ENCODE peak calls at places on chromosomes 2 and 18, in five cellular contexts. R is activated CD4-positive, alpha-beta T cell treated with anti-CD3 and anti-CD28 coated beads for 48 hours; O is NCI-H1092; Y is activated CD8-positive, alpha-beta T cell treated with anti-CD3 and anti-CD28 coated beads for 36 hours; H is activated CD8-positive, alpha-beta memory T cell treated with anti-CD3 and anti-CD28 coated beads, Interleukin-2, amount 10 ng/mL, durations not matched to agents 7 days and 5 days. U is an unnamed sample.

GRCh38 chr2:229314117-229314516 is 43.0 kb upstream of the PID1 start:
- DNase-seq in H (no peak), O (no peak), R (no peak), Y (no peak), U (no peak)

GRCh38 chr2:220619525-220620267 is 952.4 kb downstream of the EPHA4 start:
- DNase-seq in H (no peak), O (no peak), R (no peak), Y (no peak), U (no peak)

GRCh38 chr18:78898066-78898465 is 81.6 kb upstream of the SALL3 start:
- DNase-seq in Y (no peak), O (no peak), H (peak), R (no peak), U (no peak)

GRCh38 chr18:77105021-77105420 is 27.6 kb downstream of the MBP start:
- DNase-seq in Y (peak), R (peak), H (peak), O (no peak), U (no peak)

GRCh38 chr18:65206551-65207260 is 544.1 kb upstream of the CDH7 start:
- DNase-seq in H (no peak), R (no peak), O (no peak), Y (no peak), U (no peak)

GRCh38 chr2:12071343-12071742 is 324.9 kb downstream of the LPIN1 start:
- DNase-seq in H (no peak), Y (no peak), O (no peak), R (no peak), U (no peak)

GRCh38 chr2:109380502-109381326 is 233.1 kb downstream of the SEPTIN10 start:
- DNase-seq in R (no peak), O (no peak), Y (no peak), H (peak), U (no peak)

GRCh38 chr18:37484893-37485834 is 80.4 kb downstream of the CELF4 start:
- DNase-seq in Y (peak), R (peak), H (no peak), O (peak), U (peak)

GRCh38 chr2:28394331-28394877 is 1.7 kb downstream of the FOSL2 start:
- DNase-seq in H (peak), R (peak), Y (peak), O (no peak), U (peak)